ENCODE peak calls at places on chromosomes 3 and 15, in six cellular contexts. Y, S, L, H, C and X are unnamed samples.

GRCh38 chr15:78565951-78566774 is 843 bp downstream of the CHRNA5 start:
- DNase-seq in Y (peak; percentile 35), S (no peak), L (peak; percentile 21), H (peak; percentile 26), C (peak; percentile 2), X (peak; percentile 26)

GRCh38 chr3:133532951-133533350 is 40.5 kb upstream of the CDV3 start:
- DNase-seq in Y (no peak), S (no peak), L (no peak), H (no peak), C (no peak), X (no peak)

GRCh38 chr3:65138531-65138930 is 450.7 kb upstream of the ADAMTS9 start:
- DNase-seq in Y (no peak), S (no peak), L (no peak), H (no peak), C (no peak), X (no peak)

GRCh38 chr15:65192016-65192415 is 6.9 kb upstream of the CLPX start:
- DNase-seq in Y (no peak), S (no peak), L (no peak), H (peak; percentile 49), C (no peak), X (no peak)

GRCh38 chr3:188082040-188082439 is 71.9 kb upstream of the LPP start:
- DNase-seq in Y (no peak), S (no peak), L (no peak), H (no peak), C (no peak), X (no peak)

GRCh38 chr15:30770759-30771158 is 133.0 kb upstream of the FAN1 start:
- DNase-seq in Y (no peak), S (no peak), L (no peak), H (no peak), C (no peak), X (no peak)

GRCh38 chr3:46711305-46711704 is 6.4 kb downstream of the PRSS50 start:
- DNase-seq in Y (no peak), S (no peak), L (no peak), H (no peak), C (no peak), X (no peak)

GRCh38 chr15:62218841-62219240 is 53.8 kb upstream of the C2CD4B start:
- DNase-seq in Y (no peak), S (no peak), L (no peak), H (no peak), C (no peak), X (no peak)

GRCh38 chr3:188234172-188234571 is 80.2 kb downstream of the LPP start:
- DNase-seq in Y (no peak), S (no peak), L (no peak), H (no peak), C (no peak), X (no peak)

GRCh38 chr15:79007066-79007465 is 62.2 kb upstream of the CTSH start:
- DNase-seq in Y (no peak), S (no peak), L (no peak), H (peak; percentile 71), C (no peak), X (peak; percentile 72)

GRCh38 chr15:91228391-91228790 is 128.3 kb downstream of the SV2B start:
- DNase-seq in Y (no peak), S (peak; percentile 8), L (no peak), H (no peak), C (no peak), X (no peak)

GRCh38 chr15:59296181-59296617 is 76.5 kb downstream of the MYO1E start:
- DNase-seq in Y (no peak), S (no peak), L (no peak), H (no peak), C (no peak), X (peak; percentile 10)

GRCh38 chr15:79310612-79310984 is 314 bp upstream of the TMED3 start:
- DNase-seq in Y (peak; percentile 79), S (no peak), L (no peak), H (no peak), C (peak; percentile 63), X (no peak)

GRCh38 chr15:22980189-22981136 is at the start of gene CYFIP1:
- DNase-seq in Y (no peak), S (no peak), L (peak; percentile 31), H (peak; percentile 96), C (peak; percentile 30), X (peak; percentile 80)

GRCh38 chr3:13718000-13718399 is 161.9 kb downstream of the WNT7A start:
- DNase-seq in Y (no peak), S (no peak), L (no peak), H (no peak), C (no peak), X (no peak)

GRCh38 chr3:46368569-46368968 is 2.2 kb upstream of the CCR5 start:
- DNase-seq in Y (peak; percentile 5), S (no peak), L (peak; percentile 57), H (peak; percentile 63), C (no peak), X (peak; percentile 10)

GRCh38 chr3:124588036-124588435 is 142.2 kb upstream of the UMPS start:
- DNase-seq in Y (no peak), S (no peak), L (no peak), H (no peak), C (no peak), X (no peak)

GRCh38 chr15:70215951-70216350 is 118.2 kb upstream of the TLE3 start:
- DNase-seq in Y (no peak), S (no peak), L (no peak), H (no peak), C (no peak), X (no peak)

GRCh38 chr15:89472785-89473256 is 23.6 kb downstream of the RHCG start:
- DNase-seq in Y (no peak), S (no peak), L (no peak), H (peak; percentile 91), C (peak; percentile 59), X (peak; percentile 85)

GRCh38 chr15:96746621-96747155 is 416.2 kb downstream of the NR2F2 start:
- DNase-seq in Y (no peak), S (no peak), L (no peak), H (no peak), C (no peak), X (no peak)

GRCh38 chr15:39919740-39920509 is at the start of gene GPR176:
- DNase-seq in Y (peak; percentile 47), S (no peak), L (peak; percentile 50), H (peak; percentile 68), C (peak; percentile 21), X (peak; percentile 56)

GRCh38 chr3:162262145-162262544 is 765.5 kb downstream of the OTOL1 start:
- DNase-seq in Y (no peak), S (no peak), L (no peak), H (no peak), C (no peak), X (no peak)

GRCh38 chr15:79635897-79636596 is 203.9 kb downstream of the MINAR1 start:
- DNase-seq in Y (no peak), S (no peak), L (no peak), H (no peak), C (no peak), X (no peak)

GRCh38 chr3:27570421-27571106 is 86.4 kb upstream of the SLC4A7 start:
- DNase-seq in Y (no peak), S (no peak), L (no peak), H (no peak), C (no peak), X (no peak)

GRCh38 chr3:158337007-158337608 is 227.2 kb downstream of the RSRC1 start:
- DNase-seq in Y (no peak), S (no peak), L (no peak), H (no peak), C (no peak), X (no peak)

GRCh38 chr15:90729266-90729665 is 12.1 kb downstream of the BLM start:
- DNase-seq in Y (no peak), S (no peak), L (no peak), H (no peak), C (no peak), X (no peak)

GRCh38 chr15:60179786-60180391 is 175.8 kb downstream of the FOXB1 start:
- DNase-seq in Y (peak; percentile 44), S (peak; percentile 2), L (no peak), H (peak; percentile 46), C (peak; percentile 29), X (peak; percentile 17)

GRCh38 chr15:62455441-62455921 is 290.4 kb upstream of the C2CD4B start:
- DNase-seq in Y (no peak), S (no peak), L (no peak), H (no peak), C (no peak), X (no peak)

GRCh38 chr3:100852882-100853281 is 140.3 kb downstream of the ABI3BP start:
- DNase-seq in Y (peak; percentile 11), S (no peak), L (no peak), H (no peak), C (no peak), X (no peak)

GRCh38 chr15:99992611-99993231 is 259.5 kb upstream of the LYSMD4 start:
- DNase-seq in Y (no peak), S (no peak), L (no peak), H (no peak), C (no peak), X (no peak)

GRCh38 chr15:39246523-39246922 is 334.4 kb upstream of the THBS1 start:
- DNase-seq in Y (no peak), S (no peak), L (no peak), H (no peak), C (no peak), X (no peak)

GRCh38 chr15:83204697-83205096 is 2.9 kb downstream of the HDGFL3 start:
- DNase-seq in Y (no peak), S (no peak), L (no peak), H (peak; percentile 20), C (no peak), X (no peak)

GRCh38 chr15:66085128-66085527 is 168.4 kb downstream of the MEGF11 start:
- DNase-seq in Y (no peak), S (no peak), L (no peak), H (no peak), C (no peak), X (no peak)

GRCh38 chr3:144003051-144003450 is 31.4 kb downstream of the DIPK2A start:
- DNase-seq in Y (no peak), S (no peak), L (no peak), H (no peak), C (no peak), X (peak; percentile 11)

GRCh38 chr3:57556459-57557087 is 499 bp downstream of the PDE12 start:
- DNase-seq in Y (peak; percentile 85), S (no peak), L (no peak), H (no peak), C (no peak), X (no peak)

GRCh38 chr15:90674476-90674875 is 42.7 kb upstream of the BLM start:
- DNase-seq in Y (no peak), S (no peak), L (no peak), H (no peak), C (no peak), X (no peak)

GRCh38 chr15:32824777-32825176 is 107.0 kb downstream of the GREM1 start:
- DNase-seq in Y (no peak), S (no peak), L (no peak), H (no peak), C (no peak), X (no peak)

GRCh38 chr3:57298041-57298440 is 5.6 kb upstream of the ASB14 start:
- DNase-seq in Y (no peak), S (no peak), L (no peak), H (peak; percentile 25), C (no peak), X (no peak)